ENCODE peak calls at places on chromosomes 5 and 9, in five cellular contexts. V is CD8-positive, alpha-beta memory T cell; X is CD8-positive, alpha-beta T cell; B is fibroblast of lung; H is hepatocyte. Q is an unnamed sample.

GRCh38 chr5:39262981-39263380 is 43.6 kb upstream of the FYB1 start:
- DNase-seq in V (no peak), X (no peak), B (no peak), H (no peak), Q (no peak)

GRCh38 chr9:129520981-129521380 is 99.9 kb downstream of the C9orf50 start:
- DNase-seq in V (no peak), X (no peak), B (no peak), H (no peak), Q (no peak)

GRCh38 chr5:78077369-78078068 is 217.0 kb downstream of the AP3B1 start:
- DNase-seq in V (no peak), X (no peak), B (no peak), H (no peak), Q (no peak)

GRCh38 chr5:138372653-138373052 is 20.2 kb downstream of the KDM3B start:
- DNase-seq in V (no peak), X (no peak), B (no peak), H (no peak), Q (no peak)

GRCh38 chr5:16735092-16735970 is 118.5 kb upstream of the RETREG1 start:
- DNase-seq in V (no peak), X (no peak), B (peak; percentile 29), H (peak; percentile 53), Q (no peak)

GRCh38 chr5:95609711-95610110 is 10.2 kb upstream of the GPR150 start:
- DNase-seq in V (no peak), X (no peak), B (no peak), H (no peak), Q (no peak)

GRCh38 chr9:89408628-89409101 is 89.2 kb downstream of the SEMA4D start:
- DNase-seq in V (peak; percentile 62), X (peak; percentile 27), B (no peak), H (no peak), Q (no peak)

GRCh38 chr9:70120834-70121510 is 77.3 kb downstream of the MAMDC2 start:
- DNase-seq in V (no peak), X (no peak), B (peak; percentile 99), H (peak; percentile 42), Q (no peak)

GRCh38 chr9:133701981-133702797 is 36.0 kb downstream of the SARDH start:
- DNase-seq in V (no peak), X (no peak), B (peak; percentile 42), H (peak; percentile 59), Q (peak; percentile 61)

DNA sequence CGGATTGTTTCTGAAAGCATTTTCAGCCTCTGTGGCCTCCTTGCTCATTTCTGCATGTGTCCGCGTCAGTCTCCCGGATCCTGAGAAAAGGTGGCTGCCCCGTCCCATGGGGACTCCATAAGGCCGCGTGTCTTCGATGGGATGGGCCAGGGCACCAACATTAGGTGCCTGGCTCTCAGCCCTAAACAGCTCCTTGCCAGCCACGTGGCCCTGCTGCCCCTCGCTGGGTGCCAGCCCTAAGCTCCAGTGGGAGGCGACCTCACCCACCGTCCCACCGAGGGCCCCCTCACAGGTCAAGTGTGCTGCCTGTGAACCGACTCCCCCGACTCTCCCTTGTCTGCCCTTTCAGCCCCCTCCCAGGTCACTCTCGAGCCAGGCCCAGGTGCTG is 872 bp downstream of the PHYKPL start:
- DNase-seq in V (no peak), X (no peak), B (no peak), H (no peak), Q (no peak)
- H3K27ac ChIP-seq in V (peak overlapping the region; percentile 80), X (peak overlapping the region; percentile 78), B (peak overlapping the region; percentile 77), H (peak overlapping the region; percentile 99), Q (peak overlapping the region; percentile 97)

DNA sequence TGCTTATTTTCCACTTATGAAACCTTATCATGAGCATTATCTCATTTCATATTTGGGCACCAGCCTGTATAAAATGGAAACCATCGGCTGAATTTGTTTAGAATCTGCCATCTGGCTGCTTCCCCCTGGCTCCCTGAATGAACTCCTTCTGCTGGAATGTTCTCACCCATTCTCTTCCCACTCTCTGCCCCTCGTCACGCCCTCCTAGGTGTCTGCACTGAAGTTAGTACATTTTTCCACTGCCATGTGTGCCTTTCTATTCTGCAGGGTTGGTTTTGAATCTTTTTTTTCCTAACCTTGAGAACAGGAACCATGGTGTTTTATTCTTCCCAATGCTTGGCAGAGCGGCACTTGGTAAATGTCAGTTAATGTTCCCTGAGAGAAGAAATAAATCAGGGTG is 359.7 kb downstream of the MLLT3 start:
- DNase-seq in V (no peak), X (no peak), B (no peak), H (no peak), Q (no peak)
- H3K27ac ChIP-seq in V (no peak overlapping the region), X (no peak overlapping the region), B (no peak overlapping the region), H (no peak overlapping the region), Q (no peak overlapping the region)

DNA sequence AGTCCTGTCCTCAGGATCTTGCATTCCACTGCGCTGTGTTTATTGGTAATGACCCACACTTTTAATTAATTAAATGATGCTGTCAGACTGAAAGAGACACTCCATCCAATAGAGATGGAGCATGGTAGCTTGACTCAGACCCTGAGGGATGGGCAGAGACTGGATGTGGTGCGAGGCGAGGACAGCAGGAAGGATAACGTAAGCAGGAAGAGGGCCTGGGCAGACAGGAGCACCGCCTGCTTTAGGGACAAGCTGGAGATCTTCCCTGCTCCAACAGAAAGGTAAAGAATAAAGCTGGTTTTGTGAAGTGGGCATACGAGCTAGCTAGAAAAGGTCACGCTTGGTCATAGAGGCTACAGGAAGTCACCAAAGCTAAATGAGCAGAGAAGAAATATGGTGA is 3.6 kb upstream of the DOCK8 start:
- DNase-seq in V (no peak), X (no peak), B (no peak), H (no peak), Q (no peak)
- H3K27ac ChIP-seq in V (no peak overlapping the region), X (no peak overlapping the region), B (no peak overlapping the region), H (no peak overlapping the region), Q (peak overlapping the region; percentile 55)

GRCh38 chr9:14097666-14098065 is 216.3 kb downstream of the NFIB start:
- DNase-seq in V (no peak), X (no peak), B (no peak), H (no peak), Q (no peak)
- H3K27ac ChIP-seq in V (no peak overlapping the region), X (no peak overlapping the region), B (no peak overlapping the region), H (peak overlapping the region; percentile 85), Q (peak overlapping the region; percentile 9)

GRCh38 chr9:98567540-98568233 is 141.0 kb downstream of the GABBR2 start:
- DNase-seq in V (no peak), X (no peak), B (no peak), H (no peak), Q (no peak)
- H3K27ac ChIP-seq in V (no peak overlapping the region), X (no peak overlapping the region), B (no peak overlapping the region), H (no peak overlapping the region), Q (no peak overlapping the region)

GRCh38 chr9:127773245-127773644 is 5.2 kb downstream of the SH2D3C start:
- DNase-seq in V (no peak), X (no peak), B (no peak), H (no peak), Q (no peak)

GRCh38 chr9:127770905-127771569 is 7.4 kb downstream of the SH2D3C start:
- DNase-seq in V (peak; percentile 85), X (peak; percentile 81), B (peak; percentile 96), H (peak; percentile 99), Q (peak; percentile 100)

GRCh38 chr9:127772603-127773002 is 5.9 kb downstream of the SH2D3C start:
- DNase-seq in V (no peak), X (no peak), B (no peak), H (no peak), Q (no peak)

GRCh38 chr9:127769985-127770904 is 8.2 kb downstream of the SH2D3C start:
- DNase-seq in V (no peak), X (no peak), B (no peak), H (no peak), Q (no peak)

DNA sequence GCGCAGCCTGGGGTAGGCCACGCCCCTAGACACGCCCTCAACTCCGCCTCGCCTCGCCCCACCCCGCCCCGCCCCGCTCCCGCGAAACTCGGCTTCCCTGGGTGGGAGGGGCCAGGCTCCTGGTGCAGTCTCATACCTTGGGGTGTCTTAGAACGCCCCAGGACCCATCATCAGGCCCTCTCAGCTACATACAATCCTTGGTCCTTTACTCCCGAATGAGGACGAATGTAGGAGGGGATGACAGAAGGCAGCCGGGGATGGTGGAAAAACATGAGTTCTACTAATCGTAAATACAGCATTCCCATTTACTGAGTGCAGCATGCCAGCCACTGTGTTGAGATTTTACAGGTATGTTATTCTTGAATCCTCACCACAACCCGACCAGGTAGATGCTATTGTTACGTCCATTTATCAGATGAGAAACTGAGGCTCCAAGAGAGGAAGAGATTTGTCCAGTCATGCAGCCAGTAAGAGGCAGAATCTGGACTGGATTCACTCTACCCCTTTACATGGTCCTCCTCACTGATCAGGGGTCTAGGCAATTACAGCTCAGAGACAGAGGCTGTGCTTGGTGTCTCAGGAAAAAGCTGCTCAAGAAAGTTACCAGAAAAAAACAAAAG is 6.8 kb downstream of the SH2D3C start:
- DNase-seq in V (no peak), X (no peak), B (no peak), H (no peak), Q (no peak)
- H3K27ac ChIP-seq in V (peak overlapping the region; percentile 14), X (peak overlapping the region; percentile 58), B (no peak overlapping the region), H (no peak overlapping the region), Q (peak overlapping the region; percentile 55)

GRCh38 chr9:109274768-109275596 is 45.9 kb downstream of the EPB41L4B start:
- DNase-seq in V (no peak), X (no peak), B (no peak), H (no peak), Q (no peak)
- H3K27ac ChIP-seq in V (no peak overlapping the region), X (no peak overlapping the region), B (no peak overlapping the region), H (no peak overlapping the region), Q (no peak overlapping the region)